ENCODE peak calls at places on chromosomes 5 and 9, in eight cellular contexts. One of them, this sample, is unnamed.
A peak's percentile ranks its signal among the peaks of the same experiment; 100 is the strongest.

GRCh38 chr9:99162759-99163364 is 57.9 kb downstream of the TGFBR1 start:
- DNase-seq in MM.1S: peak; percentile 63
- DNase-seq in GM23338: peak; percentile 70
- DNase-seq in SK-N-SH: peak; percentile 45
- DNase-seq in OCI-LY7: peak; percentile 56
- DNase-seq in neural progenitor cell: peak; percentile 56
- DNase-seq in HCT116: peak; percentile 22
- DNase-seq in PC-3: peak; percentile 51
- DNase-seq in this sample: peak; percentile 52

GRCh38 chr5:36152324-36153298 is 700 bp downstream of the SKP2 start:
- DNase-seq in HCT116: no peak
- DNase-seq in PC-3: peak; percentile 12
- DNase-seq in MM.1S: peak; percentile 21
- DNase-seq in GM23338: peak; percentile 21
- DNase-seq in SK-N-SH: peak; percentile 18
- DNase-seq in OCI-LY7: peak; percentile 20
- DNase-seq in neural progenitor cell: peak; percentile 34
- DNase-seq in this sample: no peak

GRCh38 chr9:131738293-131738692 is 1.6 kb downstream of the RAPGEF1 start:
- DNase-seq in PC-3: no peak
- DNase-seq in OCI-LY7: peak; percentile 65
- DNase-seq in MM.1S: no peak
- DNase-seq in neural progenitor cell: no peak
- DNase-seq in GM23338: no peak
- DNase-seq in HCT116: no peak
- DNase-seq in SK-N-SH: no peak
- DNase-seq in this sample: no peak

GRCh38 chr5:83011990-83012389 is 65.2 kb downstream of the TMEM167A start:
- DNase-seq in neural progenitor cell: no peak
- DNase-seq in SK-N-SH: no peak
- DNase-seq in MM.1S: peak; percentile 71
- DNase-seq in GM23338: no peak
- DNase-seq in HCT116: no peak
- DNase-seq in OCI-LY7: peak; percentile 7
- DNase-seq in PC-3: no peak
- DNase-seq in this sample: no peak

GRCh38 chr9:93230601-93231000 is 46.7 kb downstream of the WNK2 start:
- DNase-seq in neural progenitor cell: no peak
- DNase-seq in HCT116: no peak
- DNase-seq in GM23338: no peak
- DNase-seq in PC-3: no peak
- DNase-seq in MM.1S: no peak
- DNase-seq in OCI-LY7: no peak
- DNase-seq in SK-N-SH: no peak
- DNase-seq in this sample: peak; percentile 33

GRCh38 chr5:124906339-124907097 is 160.1 kb upstream of the ZNF608 start:
- DNase-seq in neural progenitor cell: peak; percentile 53
- DNase-seq in MM.1S: peak; percentile 39
- DNase-seq in OCI-LY7: peak; percentile 42
- DNase-seq in SK-N-SH: peak; percentile 20
- DNase-seq in GM23338: peak; percentile 59
- DNase-seq in HCT116: no peak
- DNase-seq in PC-3: peak; percentile 27
- DNase-seq in this sample: peak; percentile 58

GRCh38 chr5:128695791-128696520 is 157.9 kb upstream of the FBN2 start:
- DNase-seq in SK-N-SH: no peak
- DNase-seq in HCT116: no peak
- DNase-seq in PC-3: peak; percentile 26
- DNase-seq in OCI-LY7: no peak
- DNase-seq in GM23338: peak; percentile 87
- DNase-seq in neural progenitor cell: peak; percentile 44
- DNase-seq in MM.1S: no peak
- DNase-seq in this sample: no peak

GRCh38 chr9:90991953-90992352 is 190.3 kb downstream of the SYK start:
- DNase-seq in OCI-LY7: no peak
- DNase-seq in HCT116: no peak
- DNase-seq in neural progenitor cell: no peak
- DNase-seq in MM.1S: no peak
- DNase-seq in PC-3: peak; percentile 58
- DNase-seq in GM23338: no peak
- DNase-seq in SK-N-SH: no peak
- DNase-seq in this sample: no peak

GRCh38 chr9:19946446-19947109 is 157.7 kb upstream of the SLC24A2 start:
- DNase-seq in neural progenitor cell: peak; percentile 56
- DNase-seq in SK-N-SH: peak; percentile 57
- DNase-seq in OCI-LY7: peak; percentile 11
- DNase-seq in MM.1S: no peak
- DNase-seq in GM23338: peak; percentile 60
- DNase-seq in PC-3: peak; percentile 39
- DNase-seq in HCT116: no peak
- DNase-seq in this sample: peak; percentile 60

GRCh38 chr5:55052383-55052931 is 28.4 kb downstream of the GZMK start:
- DNase-seq in MM.1S: no peak
- DNase-seq in PC-3: peak; percentile 58
- DNase-seq in HCT116: no peak
- DNase-seq in neural progenitor cell: no peak
- DNase-seq in GM23338: no peak
- DNase-seq in SK-N-SH: no peak
- DNase-seq in OCI-LY7: no peak
- DNase-seq in this sample: no peak

GRCh38 chr5:96141749-96142148 is 180.1 kb upstream of the ELL2 start:
- DNase-seq in OCI-LY7: no peak
- DNase-seq in PC-3: peak; percentile 62
- DNase-seq in MM.1S: no peak
- DNase-seq in neural progenitor cell: no peak
- DNase-seq in HCT116: no peak
- DNase-seq in GM23338: no peak
- DNase-seq in SK-N-SH: no peak
- DNase-seq in this sample: no peak
- TF ChIP-seq EZH2phosphoT487 in OCI-LY7: no peak
- TF ChIP-seq EZH2phosphoT487 in PC-3: no peak
- TF ChIP-seq EZH2phosphoT487 in MM.1S: no peak
- TF ChIP-seq EZH2phosphoT487 in neural progenitor cell: no peak
- TF ChIP-seq EZH2phosphoT487 in HCT116: no peak
- TF ChIP-seq EZH2phosphoT487 in GM23338: no peak
- TF ChIP-seq EZH2phosphoT487 in SK-N-SH: no peak
- TF ChIP-seq EZH2phosphoT487 in this sample: no peak

DNA sequence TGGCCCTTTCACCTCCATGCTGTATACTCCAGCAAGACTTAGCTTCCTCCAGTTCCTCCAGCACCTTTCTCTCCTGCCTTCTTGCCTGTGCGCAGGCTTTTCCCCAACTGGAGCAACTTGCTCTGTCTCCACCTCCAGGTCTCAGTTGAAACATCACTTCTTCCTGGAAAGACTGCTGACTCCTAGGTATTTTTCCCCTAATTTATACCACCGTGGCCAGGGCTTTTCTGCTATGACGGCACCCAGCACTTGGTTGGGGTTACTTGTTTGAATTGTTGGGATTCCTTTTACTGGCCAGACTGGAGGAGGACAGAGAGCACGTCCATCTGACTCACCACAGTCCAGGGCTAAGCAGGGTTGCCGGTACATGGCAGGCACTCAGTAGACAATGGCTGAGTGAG is 67.5 kb downstream of the KCNIP1 start:
- DNase-seq in PC-3: peak; percentile 29
- DNase-seq in neural progenitor cell: no peak
- DNase-seq in MM.1S: no peak
- DNase-seq in GM23338: peak; percentile 30
- DNase-seq in SK-N-SH: no peak
- DNase-seq in HCT116: no peak
- DNase-seq in OCI-LY7: no peak
- DNase-seq in this sample: peak; percentile 57
- TF ChIP-seq CTCF in PC-3: no peak
- TF ChIP-seq CTCF in neural progenitor cell: no peak
- TF ChIP-seq CTCF in MM.1S: no peak
- TF ChIP-seq CTCF in GM23338: peak; percentile 21
- TF ChIP-seq CTCF in SK-N-SH: no peak
- TF ChIP-seq CTCF in HCT116: no peak
- TF ChIP-seq CTCF in OCI-LY7: no peak
- TF ChIP-seq CTCF in this sample: peak; percentile 10

DNA sequence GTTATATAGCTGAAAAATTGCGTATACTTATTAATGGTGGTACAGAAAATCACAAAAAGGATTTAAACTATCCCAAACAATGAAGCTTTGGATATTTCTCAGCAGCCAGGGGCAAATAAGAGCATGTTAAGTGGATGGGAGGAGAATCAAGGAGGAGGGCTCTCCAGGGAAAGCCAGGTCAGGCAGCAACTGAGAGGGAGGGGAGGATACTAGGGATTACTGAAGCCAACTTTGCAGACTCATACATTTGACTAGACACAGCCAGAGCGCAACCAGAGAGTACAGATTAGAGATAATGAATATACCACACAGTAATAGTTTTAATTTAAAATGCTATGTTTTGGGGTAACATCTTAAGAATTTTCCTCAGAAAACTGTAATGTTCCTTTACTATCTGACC is 360.2 kb downstream of the HCN1 start:
- DNase-seq in neural progenitor cell: no peak
- DNase-seq in OCI-LY7: no peak
- DNase-seq in PC-3: no peak
- DNase-seq in GM23338: no peak
- DNase-seq in HCT116: no peak
- DNase-seq in SK-N-SH: no peak
- DNase-seq in MM.1S: no peak
- DNase-seq in this sample: no peak
- H3K27ac ChIP-seq in neural progenitor cell: no peak overlapping the region
- H3K27ac ChIP-seq in OCI-LY7: no peak overlapping the region
- H3K27ac ChIP-seq in PC-3: no peak overlapping the region
- H3K27ac ChIP-seq in GM23338: no peak overlapping the region
- H3K27ac ChIP-seq in HCT116: no peak overlapping the region
- H3K27ac ChIP-seq in SK-N-SH: no peak overlapping the region
- H3K27ac ChIP-seq in MM.1S: no peak overlapping the region
- H3K27ac ChIP-seq in this sample: no peak overlapping the region

GRCh38 chr9:121637441-121638222 is 13.8 kb upstream of the DAB2IP start:
- DNase-seq in OCI-LY7: no peak
- DNase-seq in SK-N-SH: peak; percentile 66
- DNase-seq in HCT116: no peak
- DNase-seq in MM.1S: no peak
- DNase-seq in PC-3: peak; percentile 43
- DNase-seq in GM23338: no peak
- DNase-seq in neural progenitor cell: no peak
- DNase-seq in this sample: no peak
- TF ChIP-seq EZH2phosphoT487 in OCI-LY7: no peak
- TF ChIP-seq EZH2phosphoT487 in SK-N-SH: no peak
- TF ChIP-seq EZH2phosphoT487 in HCT116: no peak
- TF ChIP-seq EZH2phosphoT487 in MM.1S: no peak
- TF ChIP-seq EZH2phosphoT487 in PC-3: no peak
- TF ChIP-seq EZH2phosphoT487 in GM23338: no peak
- TF ChIP-seq EZH2phosphoT487 in neural progenitor cell: no peak
- TF ChIP-seq EZH2phosphoT487 in this sample: no peak

GRCh38 chr5:141950207-141951005 is 7.6 kb downstream of the PCDH12 start:
- DNase-seq in MM.1S: no peak
- DNase-seq in OCI-LY7: no peak
- DNase-seq in neural progenitor cell: no peak
- DNase-seq in HCT116: no peak
- DNase-seq in PC-3: no peak
- DNase-seq in GM23338: no peak
- DNase-seq in SK-N-SH: no peak
- DNase-seq in this sample: no peak

GRCh38 chr5:141954193-141954592 is 3.8 kb downstream of the PCDH12 start:
- DNase-seq in PC-3: no peak
- DNase-seq in GM23338: no peak
- DNase-seq in neural progenitor cell: no peak
- DNase-seq in OCI-LY7: peak; percentile 41
- DNase-seq in SK-N-SH: no peak
- DNase-seq in MM.1S: no peak
- DNase-seq in HCT116: no peak
- DNase-seq in this sample: no peak

GRCh38 chr5:141948812-141949211 is 9.2 kb downstream of the PCDH12 start:
- DNase-seq in neural progenitor cell: no peak
- DNase-seq in PC-3: no peak
- DNase-seq in GM23338: no peak
- DNase-seq in SK-N-SH: no peak
- DNase-seq in OCI-LY7: no peak
- DNase-seq in MM.1S: no peak
- DNase-seq in HCT116: no peak
- DNase-seq in this sample: no peak

GRCh38 chr5:141952030-141952429 is 6.0 kb downstream of the PCDH12 start:
- DNase-seq in GM23338: no peak
- DNase-seq in OCI-LY7: no peak
- DNase-seq in neural progenitor cell: no peak
- DNase-seq in MM.1S: no peak
- DNase-seq in PC-3: no peak
- DNase-seq in HCT116: no peak
- DNase-seq in SK-N-SH: no peak
- DNase-seq in this sample: no peak

DNA sequence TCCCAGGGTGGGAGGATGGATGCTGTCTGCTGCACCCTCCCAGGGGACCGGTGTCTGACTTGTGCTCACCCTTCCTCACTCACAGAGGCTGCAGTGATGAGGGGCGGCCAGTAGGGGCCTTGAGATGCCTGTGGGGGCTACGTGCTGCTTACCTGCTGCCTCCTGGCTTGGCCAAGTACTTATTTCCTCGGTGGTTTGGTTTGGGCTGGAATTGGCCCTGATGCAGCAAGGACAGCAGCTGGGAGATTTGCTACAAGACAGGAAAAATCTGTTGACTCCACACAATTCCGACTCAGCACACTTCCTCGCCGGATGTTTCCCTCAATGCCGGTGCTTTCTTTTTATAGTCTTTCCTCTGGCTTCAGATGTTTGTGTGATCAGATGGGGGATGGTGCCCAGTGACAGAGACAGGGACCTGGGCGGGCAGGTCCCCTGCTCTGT is 6.6 kb downstream of the PCDH12 start:
- DNase-seq in OCI-LY7: peak; percentile 66
- DNase-seq in HCT116: no peak
- DNase-seq in GM23338: peak; percentile 86
- DNase-seq in PC-3: peak; percentile 13
- DNase-seq in SK-N-SH: peak; percentile 63
- DNase-seq in MM.1S: no peak
- DNase-seq in neural progenitor cell: peak; percentile 64
- DNase-seq in this sample: no peak
- TF ChIP-seq CTCF in OCI-LY7: peak; percentile 79
- TF ChIP-seq CTCF in HCT116: no peak
- TF ChIP-seq CTCF in GM23338: peak; percentile 77
- TF ChIP-seq CTCF in PC-3: peak; percentile 42
- TF ChIP-seq CTCF in SK-N-SH: peak; percentile 43
- TF ChIP-seq CTCF in MM.1S: peak; percentile 40
- TF ChIP-seq CTCF in neural progenitor cell: peak; percentile 72
- TF ChIP-seq CTCF in this sample: peak; percentile 17

This sample was measured in hepatocyte.